ENCODE peak calls at places on chromosome 13, in six cellular contexts. One of them, this sample, is unnamed.

GRCh38 chr13:77800219-77800618 is 102.7 kb downstream of the SLAIN1 start:
- DNase-seq in activated effector memory CD4-positive, alpha-beta T cell treated with anti-CD3 and anti-CD28 coated beads, Interleukin-2, amount 50 U/mL, for 16 hours: no peak
- DNase-seq in stimulated activated CD4-positive, alpha-beta T cell treated with anti-CD3 and anti-CD28 coated beads, Interleukin-2, amount 100 ng/mL, for 48 hours: no peak
- DNase-seq in NCI-H2081 treated with DMSO at 0.1 percent for 48 hours: no peak
- DNase-seq in amniotic stem cell: no peak
- DNase-seq in activated CD4-positive, alpha-beta T cell treated with anti-CD3 and anti-CD28 coated beads, Interleukin-2, amount 50 U/mL, for 48 hours: no peak
- DNase-seq in this sample: no peak

GRCh38 chr13:114077938-114078335 is 54.5 kb downstream of the RASA3 start:
- DNase-seq in activated effector memory CD4-positive, alpha-beta T cell treated with anti-CD3 and anti-CD28 coated beads, Interleukin-2, amount 50 U/mL, for 16 hours: peak
- DNase-seq in stimulated activated CD4-positive, alpha-beta T cell treated with anti-CD3 and anti-CD28 coated beads, Interleukin-2, amount 100 ng/mL, for 48 hours: no peak
- DNase-seq in NCI-H2081 treated with DMSO at 0.1 percent for 48 hours: no peak
- DNase-seq in amniotic stem cell: no peak
- DNase-seq in activated CD4-positive, alpha-beta T cell treated with anti-CD3 and anti-CD28 coated beads, Interleukin-2, amount 50 U/mL, for 48 hours: no peak
- DNase-seq in this sample: peak

GRCh38 chr13:111115841-111116500 is 861 bp downstream of the ARHGEF7 start:
- DNase-seq in activated effector memory CD4-positive, alpha-beta T cell treated with anti-CD3 and anti-CD28 coated beads, Interleukin-2, amount 50 U/mL, for 16 hours: no peak
- DNase-seq in stimulated activated CD4-positive, alpha-beta T cell treated with anti-CD3 and anti-CD28 coated beads, Interleukin-2, amount 100 ng/mL, for 48 hours: no peak
- DNase-seq in NCI-H2081 treated with DMSO at 0.1 percent for 48 hours: no peak
- DNase-seq in amniotic stem cell: peak
- DNase-seq in activated CD4-positive, alpha-beta T cell treated with anti-CD3 and anti-CD28 coated beads, Interleukin-2, amount 50 U/mL, for 48 hours: no peak
- DNase-seq in this sample: peak

GRCh38 chr13:94825507-94825906 is 113.2 kb upstream of the SOX21 start:
- DNase-seq in activated effector memory CD4-positive, alpha-beta T cell treated with anti-CD3 and anti-CD28 coated beads, Interleukin-2, amount 50 U/mL, for 16 hours: no peak
- DNase-seq in stimulated activated CD4-positive, alpha-beta T cell treated with anti-CD3 and anti-CD28 coated beads, Interleukin-2, amount 100 ng/mL, for 48 hours: no peak
- DNase-seq in NCI-H2081 treated with DMSO at 0.1 percent for 48 hours: no peak
- DNase-seq in amniotic stem cell: no peak
- DNase-seq in activated CD4-positive, alpha-beta T cell treated with anti-CD3 and anti-CD28 coated beads, Interleukin-2, amount 50 U/mL, for 48 hours: no peak
- DNase-seq in this sample: peak

GRCh38 chr13:40069173-40070044 is 413.9 kb downstream of the COG6 start:
- DNase-seq in activated effector memory CD4-positive, alpha-beta T cell treated with anti-CD3 and anti-CD28 coated beads, Interleukin-2, amount 50 U/mL, for 16 hours: peak
- DNase-seq in stimulated activated CD4-positive, alpha-beta T cell treated with anti-CD3 and anti-CD28 coated beads, Interleukin-2, amount 100 ng/mL, for 48 hours: peak
- DNase-seq in NCI-H2081 treated with DMSO at 0.1 percent for 48 hours: no peak
- DNase-seq in amniotic stem cell: no peak
- DNase-seq in activated CD4-positive, alpha-beta T cell treated with anti-CD3 and anti-CD28 coated beads, Interleukin-2, amount 50 U/mL, for 48 hours: peak
- DNase-seq in this sample: peak

GRCh38 chr13:65606622-65607021 is 1623.5 kb downstream of the PCDH9 start:
- DNase-seq in activated effector memory CD4-positive, alpha-beta T cell treated with anti-CD3 and anti-CD28 coated beads, Interleukin-2, amount 50 U/mL, for 16 hours: no peak
- DNase-seq in stimulated activated CD4-positive, alpha-beta T cell treated with anti-CD3 and anti-CD28 coated beads, Interleukin-2, amount 100 ng/mL, for 48 hours: no peak
- DNase-seq in NCI-H2081 treated with DMSO at 0.1 percent for 48 hours: no peak
- DNase-seq in amniotic stem cell: no peak
- DNase-seq in activated CD4-positive, alpha-beta T cell treated with anti-CD3 and anti-CD28 coated beads, Interleukin-2, amount 50 U/mL, for 48 hours: no peak
- DNase-seq in this sample: no peak

GRCh38 chr13:23794267-23795161 is 94.7 kb downstream of the MIPEP start:
- DNase-seq in activated effector memory CD4-positive, alpha-beta T cell treated with anti-CD3 and anti-CD28 coated beads, Interleukin-2, amount 50 U/mL, for 16 hours: no peak
- DNase-seq in stimulated activated CD4-positive, alpha-beta T cell treated with anti-CD3 and anti-CD28 coated beads, Interleukin-2, amount 100 ng/mL, for 48 hours: no peak
- DNase-seq in NCI-H2081 treated with DMSO at 0.1 percent for 48 hours: no peak
- DNase-seq in amniotic stem cell: peak
- DNase-seq in activated CD4-positive, alpha-beta T cell treated with anti-CD3 and anti-CD28 coated beads, Interleukin-2, amount 50 U/mL, for 48 hours: no peak
- DNase-seq in this sample: no peak

GRCh38 chr13:23778879-23779278 is 110.3 kb downstream of the MIPEP start:
- DNase-seq in activated effector memory CD4-positive, alpha-beta T cell treated with anti-CD3 and anti-CD28 coated beads, Interleukin-2, amount 50 U/mL, for 16 hours: no peak
- DNase-seq in stimulated activated CD4-positive, alpha-beta T cell treated with anti-CD3 and anti-CD28 coated beads, Interleukin-2, amount 100 ng/mL, for 48 hours: no peak
- DNase-seq in NCI-H2081 treated with DMSO at 0.1 percent for 48 hours: no peak
- DNase-seq in amniotic stem cell: no peak
- DNase-seq in activated CD4-positive, alpha-beta T cell treated with anti-CD3 and anti-CD28 coated beads, Interleukin-2, amount 50 U/mL, for 48 hours: no peak
- DNase-seq in this sample: no peak

GRCh38 chr13:52925775-52926285 is 77.4 kb upstream of the PCDH8 start:
- DNase-seq in activated effector memory CD4-positive, alpha-beta T cell treated with anti-CD3 and anti-CD28 coated beads, Interleukin-2, amount 50 U/mL, for 16 hours: no peak
- DNase-seq in stimulated activated CD4-positive, alpha-beta T cell treated with anti-CD3 and anti-CD28 coated beads, Interleukin-2, amount 100 ng/mL, for 48 hours: no peak
- DNase-seq in NCI-H2081 treated with DMSO at 0.1 percent for 48 hours: no peak
- DNase-seq in amniotic stem cell: no peak
- DNase-seq in activated CD4-positive, alpha-beta T cell treated with anti-CD3 and anti-CD28 coated beads, Interleukin-2, amount 50 U/mL, for 48 hours: no peak
- DNase-seq in this sample: no peak

GRCh38 chr13:105929486-105929885 is 606.0 kb downstream of the EFNB2 start:
- DNase-seq in activated effector memory CD4-positive, alpha-beta T cell treated with anti-CD3 and anti-CD28 coated beads, Interleukin-2, amount 50 U/mL, for 16 hours: no peak
- DNase-seq in stimulated activated CD4-positive, alpha-beta T cell treated with anti-CD3 and anti-CD28 coated beads, Interleukin-2, amount 100 ng/mL, for 48 hours: no peak
- DNase-seq in NCI-H2081 treated with DMSO at 0.1 percent for 48 hours: no peak
- DNase-seq in amniotic stem cell: no peak
- DNase-seq in activated CD4-positive, alpha-beta T cell treated with anti-CD3 and anti-CD28 coated beads, Interleukin-2, amount 50 U/mL, for 48 hours: no peak
- DNase-seq in this sample: no peak

GRCh38 chr13:75049936-75050335 is 432.0 kb downstream of the TBC1D4 start:
- DNase-seq in activated effector memory CD4-positive, alpha-beta T cell treated with anti-CD3 and anti-CD28 coated beads, Interleukin-2, amount 50 U/mL, for 16 hours: no peak
- DNase-seq in stimulated activated CD4-positive, alpha-beta T cell treated with anti-CD3 and anti-CD28 coated beads, Interleukin-2, amount 100 ng/mL, for 48 hours: no peak
- DNase-seq in NCI-H2081 treated with DMSO at 0.1 percent for 48 hours: no peak
- DNase-seq in amniotic stem cell: no peak
- DNase-seq in activated CD4-positive, alpha-beta T cell treated with anti-CD3 and anti-CD28 coated beads, Interleukin-2, amount 50 U/mL, for 48 hours: no peak
- DNase-seq in this sample: no peak

GRCh38 chr13:112442483-112443090 is 66.4 kb downstream of the SPACA7 start:
- DNase-seq in activated effector memory CD4-positive, alpha-beta T cell treated with anti-CD3 and anti-CD28 coated beads, Interleukin-2, amount 50 U/mL, for 16 hours: peak
- DNase-seq in stimulated activated CD4-positive, alpha-beta T cell treated with anti-CD3 and anti-CD28 coated beads, Interleukin-2, amount 100 ng/mL, for 48 hours: no peak
- DNase-seq in NCI-H2081 treated with DMSO at 0.1 percent for 48 hours: no peak
- DNase-seq in amniotic stem cell: no peak
- DNase-seq in activated CD4-positive, alpha-beta T cell treated with anti-CD3 and anti-CD28 coated beads, Interleukin-2, amount 50 U/mL, for 48 hours: no peak
- DNase-seq in this sample: no peak

GRCh38 chr13:23175920-23176319 is 4.9 kb upstream of the SGCG start:
- DNase-seq in activated effector memory CD4-positive, alpha-beta T cell treated with anti-CD3 and anti-CD28 coated beads, Interleukin-2, amount 50 U/mL, for 16 hours: no peak
- DNase-seq in stimulated activated CD4-positive, alpha-beta T cell treated with anti-CD3 and anti-CD28 coated beads, Interleukin-2, amount 100 ng/mL, for 48 hours: no peak
- DNase-seq in NCI-H2081 treated with DMSO at 0.1 percent for 48 hours: no peak
- DNase-seq in amniotic stem cell: no peak
- DNase-seq in activated CD4-positive, alpha-beta T cell treated with anti-CD3 and anti-CD28 coated beads, Interleukin-2, amount 50 U/mL, for 48 hours: no peak
- DNase-seq in this sample: no peak

GRCh38 chr13:21672811-21673591 is 2.1 kb downstream of the FGF9 start:
- DNase-seq in activated effector memory CD4-positive, alpha-beta T cell treated with anti-CD3 and anti-CD28 coated beads, Interleukin-2, amount 50 U/mL, for 16 hours: no peak
- DNase-seq in stimulated activated CD4-positive, alpha-beta T cell treated with anti-CD3 and anti-CD28 coated beads, Interleukin-2, amount 100 ng/mL, for 48 hours: no peak
- DNase-seq in NCI-H2081 treated with DMSO at 0.1 percent for 48 hours: no peak
- DNase-seq in amniotic stem cell: no peak
- DNase-seq in activated CD4-positive, alpha-beta T cell treated with anti-CD3 and anti-CD28 coated beads, Interleukin-2, amount 50 U/mL, for 48 hours: no peak
- DNase-seq in this sample: no peak

GRCh38 chr13:105196052-105196451 is 1339.4 kb downstream of the EFNB2 start:
- DNase-seq in activated effector memory CD4-positive, alpha-beta T cell treated with anti-CD3 and anti-CD28 coated beads, Interleukin-2, amount 50 U/mL, for 16 hours: no peak
- DNase-seq in stimulated activated CD4-positive, alpha-beta T cell treated with anti-CD3 and anti-CD28 coated beads, Interleukin-2, amount 100 ng/mL, for 48 hours: no peak
- DNase-seq in NCI-H2081 treated with DMSO at 0.1 percent for 48 hours: no peak
- DNase-seq in amniotic stem cell: no peak
- DNase-seq in activated CD4-positive, alpha-beta T cell treated with anti-CD3 and anti-CD28 coated beads, Interleukin-2, amount 50 U/mL, for 48 hours: no peak
- DNase-seq in this sample: peak

GRCh38 chr13:39410089-39410901 is 192.7 kb downstream of the LHFPL6 start:
- DNase-seq in activated effector memory CD4-positive, alpha-beta T cell treated with anti-CD3 and anti-CD28 coated beads, Interleukin-2, amount 50 U/mL, for 16 hours: no peak
- DNase-seq in stimulated activated CD4-positive, alpha-beta T cell treated with anti-CD3 and anti-CD28 coated beads, Interleukin-2, amount 100 ng/mL, for 48 hours: no peak
- DNase-seq in NCI-H2081 treated with DMSO at 0.1 percent for 48 hours: no peak
- DNase-seq in amniotic stem cell: no peak
- DNase-seq in activated CD4-positive, alpha-beta T cell treated with anti-CD3 and anti-CD28 coated beads, Interleukin-2, amount 50 U/mL, for 48 hours: no peak
- DNase-seq in this sample: no peak

GRCh38 chr13:40619479-40619814 is 47.0 kb downstream of the FOXO1 start:
- DNase-seq in activated effector memory CD4-positive, alpha-beta T cell treated with anti-CD3 and anti-CD28 coated beads, Interleukin-2, amount 50 U/mL, for 16 hours: no peak
- DNase-seq in stimulated activated CD4-positive, alpha-beta T cell treated with anti-CD3 and anti-CD28 coated beads, Interleukin-2, amount 100 ng/mL, for 48 hours: no peak
- DNase-seq in NCI-H2081 treated with DMSO at 0.1 percent for 48 hours: no peak
- DNase-seq in amniotic stem cell: no peak
- DNase-seq in activated CD4-positive, alpha-beta T cell treated with anti-CD3 and anti-CD28 coated beads, Interleukin-2, amount 50 U/mL, for 48 hours: no peak
- DNase-seq in this sample: no peak

GRCh38 chr13:73216381-73216831 is 157.6 kb downstream of the KLF5 start:
- DNase-seq in activated effector memory CD4-positive, alpha-beta T cell treated with anti-CD3 and anti-CD28 coated beads, Interleukin-2, amount 50 U/mL, for 16 hours: no peak
- DNase-seq in stimulated activated CD4-positive, alpha-beta T cell treated with anti-CD3 and anti-CD28 coated beads, Interleukin-2, amount 100 ng/mL, for 48 hours: no peak
- DNase-seq in NCI-H2081 treated with DMSO at 0.1 percent for 48 hours: no peak
- DNase-seq in amniotic stem cell: no peak
- DNase-seq in activated CD4-positive, alpha-beta T cell treated with anti-CD3 and anti-CD28 coated beads, Interleukin-2, amount 50 U/mL, for 48 hours: no peak
- DNase-seq in this sample: no peak

GRCh38 chr13:44079413-44080205 is 199.9 kb downstream of the LACC1 start:
- DNase-seq in activated effector memory CD4-positive, alpha-beta T cell treated with anti-CD3 and anti-CD28 coated beads, Interleukin-2, amount 50 U/mL, for 16 hours: no peak
- DNase-seq in stimulated activated CD4-positive, alpha-beta T cell treated with anti-CD3 and anti-CD28 coated beads, Interleukin-2, amount 100 ng/mL, for 48 hours: no peak
- DNase-seq in NCI-H2081 treated with DMSO at 0.1 percent for 48 hours: no peak
- DNase-seq in amniotic stem cell: no peak
- DNase-seq in activated CD4-positive, alpha-beta T cell treated with anti-CD3 and anti-CD28 coated beads, Interleukin-2, amount 50 U/mL, for 48 hours: no peak
- DNase-seq in this sample: peak

GRCh38 chr13:42054798-42055499 is 6.5 kb downstream of the DGKH start:
- DNase-seq in activated effector memory CD4-positive, alpha-beta T cell treated with anti-CD3 and anti-CD28 coated beads, Interleukin-2, amount 50 U/mL, for 16 hours: no peak
- DNase-seq in stimulated activated CD4-positive, alpha-beta T cell treated with anti-CD3 and anti-CD28 coated beads, Interleukin-2, amount 100 ng/mL, for 48 hours: no peak
- DNase-seq in NCI-H2081 treated with DMSO at 0.1 percent for 48 hours: no peak
- DNase-seq in amniotic stem cell: no peak
- DNase-seq in activated CD4-positive, alpha-beta T cell treated with anti-CD3 and anti-CD28 coated beads, Interleukin-2, amount 50 U/mL, for 48 hours: no peak
- DNase-seq in this sample: no peak

GRCh38 chr13:112973577-112973951 is 4.5 kb downstream of the MCF2L start:
- DNase-seq in activated effector memory CD4-positive, alpha-beta T cell treated with anti-CD3 and anti-CD28 coated beads, Interleukin-2, amount 50 U/mL, for 16 hours: no peak
- DNase-seq in stimulated activated CD4-positive, alpha-beta T cell treated with anti-CD3 and anti-CD28 coated beads, Interleukin-2, amount 100 ng/mL, for 48 hours: no peak
- DNase-seq in NCI-H2081 treated with DMSO at 0.1 percent for 48 hours: no peak
- DNase-seq in amniotic stem cell: no peak
- DNase-seq in activated CD4-positive, alpha-beta T cell treated with anti-CD3 and anti-CD28 coated beads, Interleukin-2, amount 50 U/mL, for 48 hours: no peak
- DNase-seq in this sample: no peak

GRCh38 chr13:113562085-113562749 is 22.3 kb upstream of the TFDP1 start:
- DNase-seq in activated effector memory CD4-positive, alpha-beta T cell treated with anti-CD3 and anti-CD28 coated beads, Interleukin-2, amount 50 U/mL, for 16 hours: peak
- DNase-seq in stimulated activated CD4-positive, alpha-beta T cell treated with anti-CD3 and anti-CD28 coated beads, Interleukin-2, amount 100 ng/mL, for 48 hours: peak
- DNase-seq in NCI-H2081 treated with DMSO at 0.1 percent for 48 hours: peak
- DNase-seq in amniotic stem cell: peak
- DNase-seq in activated CD4-positive, alpha-beta T cell treated with anti-CD3 and anti-CD28 coated beads, Interleukin-2, amount 50 U/mL, for 48 hours: peak
- DNase-seq in this sample: peak

GRCh38 chr13:91400094-91400462 is 1.7 kb downstream of the GPC5 start:
- DNase-seq in activated effector memory CD4-positive, alpha-beta T cell treated with anti-CD3 and anti-CD28 coated beads, Interleukin-2, amount 50 U/mL, for 16 hours: no peak
- DNase-seq in stimulated activated CD4-positive, alpha-beta T cell treated with anti-CD3 and anti-CD28 coated beads, Interleukin-2, amount 100 ng/mL, for 48 hours: no peak
- DNase-seq in NCI-H2081 treated with DMSO at 0.1 percent for 48 hours: no peak
- DNase-seq in amniotic stem cell: no peak
- DNase-seq in activated CD4-positive, alpha-beta T cell treated with anti-CD3 and anti-CD28 coated beads, Interleukin-2, amount 50 U/mL, for 48 hours: no peak
- DNase-seq in this sample: no peak

This sample was measured in iPS-NIHi11.